ENCODE peak calls at places on chromosomes 1 and 21, in four cellular contexts. F is upper lobe of right lung, U is neural progenitor cell, A is GM12878. Q is an unnamed sample.

GRCh38 chr1:20280399-20280798 is 10.3 kb upstream of the VWA5B1 start:
- DNase-seq in F (no peak), U (no peak), A (no peak), Q (no peak)

GRCh38 chr1:40711465-40712404 is 20.2 kb downstream of the NFYC start:
- DNase-seq in F (no peak), U (no peak), A (no peak), Q (peak; percentile 60)

GRCh38 chr1:39127513-39127912 is 77.0 kb upstream of the MACF1 start:
- DNase-seq in F (no peak), U (peak; percentile 49), A (no peak), Q (peak; percentile 99)

GRCh38 chr1:154306151-154306550 is 14.7 kb upstream of the AQP10 start:
- DNase-seq in F (no peak), U (no peak), A (no peak), Q (no peak)

GRCh38 chr1:40258445-40258769 is 371 bp downstream of the ZMPSTE24 start:
- DNase-seq in F (no peak), U (peak; percentile 52), A (no peak), Q (peak; percentile 36)

GRCh38 chr1:174217787-174218574 is 58.7 kb downstream of the RABGAP1L start:
- DNase-seq in F (no peak), U (peak; percentile 46), A (no peak), Q (peak; percentile 62)

GRCh38 chr1:209364716-209365115 is 218.8 kb upstream of the CAMK1G start:
- DNase-seq in F (no peak), U (no peak), A (no peak), Q (no peak)

GRCh38 chr1:18957532-18958295 is 1.2 kb upstream of the IFFO2 start:
- DNase-seq in F (no peak), U (no peak), A (no peak), Q (no peak)

GRCh38 chr1:241518447-241519307 is 878 bp downstream of the FH start:
- DNase-seq in F (peak; percentile 74), U (no peak), A (no peak), Q (peak; percentile 23)

GRCh38 chr1:231376875-231377549 is 38.9 kb downstream of the SPRTN start:
- DNase-seq in F (no peak), U (no peak), A (no peak), Q (no peak)

GRCh38 chr1:186057086-186057485 is 318.0 kb downstream of the TPR start:
- DNase-seq in F (no peak), U (no peak), A (no peak), Q (no peak)

GRCh38 chr1:220788146-220788545 is 1.4 kb downstream of the MTARC1 start:
- DNase-seq in F (no peak), U (no peak), A (no peak), Q (no peak)

GRCh38 chr1:85027242-85027983 is 20.9 kb downstream of the MCOLN3 start:
- DNase-seq in F (no peak), U (peak; percentile 26), A (no peak), Q (peak; percentile 50)

GRCh38 chr1:29258189-29258973 is 22.1 kb downstream of the PTPRU start:
- DNase-seq in F (no peak), U (no peak), A (no peak), Q (no peak)

GRCh38 chr1:18561967-18562366 is 68.7 kb upstream of the PAX7 start:
- DNase-seq in F (no peak), U (no peak), A (no peak), Q (no peak)

GRCh38 chr1:1602941-1603506 is 3.1 kb upstream of the FNDC10 start:
- DNase-seq in F (peak; percentile 61), U (no peak), A (no peak), Q (no peak)

GRCh38 chr21:26041441-26042180 is 129.0 kb downstream of the APP start:
- DNase-seq in F (no peak), U (no peak), A (no peak), Q (peak; percentile 35)

GRCh38 chr1:22508329-22508728 is 55.0 kb upstream of the EPHA8 start:
- DNase-seq in F (no peak), U (no peak), A (no peak), Q (no peak)

GRCh38 chr1:111742938-111743549 is 3.8 kb upstream of the INKA2 start:
- DNase-seq in F (no peak), U (no peak), A (no peak), Q (peak; percentile 24)

GRCh38 chr1:193054169-193054675 is 4.9 kb downstream of the UCHL5 start:
- DNase-seq in F (no peak), U (no peak), A (no peak), Q (no peak)

GRCh38 chr21:31201144-31201543 is 142.9 kb downstream of the TIAM1 start:
- DNase-seq in F (no peak), U (no peak), A (no peak), Q (peak; percentile 51)

GRCh38 chr1:26405281-26405915 is 5.2 kb upstream of the LIN28A start:
- DNase-seq in F (no peak), U (no peak), A (no peak), Q (peak; percentile 65)

GRCh38 chr1:12113433-12114339 is 50.6 kb downstream of the TNFRSF8 start:
- DNase-seq in F (no peak), U (no peak), A (no peak), Q (peak; percentile 71)

GRCh38 chr21:46000182-46000730 is 18.7 kb downstream of the COL6A1 start:
- DNase-seq in F (no peak), U (no peak), A (no peak), Q (no peak)

GRCh38 chr1:57112148-57112547 is 146.3 kb upstream of the C8B start:
- DNase-seq in F (no peak), U (peak; percentile 59), A (no peak), Q (no peak)

GRCh38 chr1:43293896-43294760 is 6.7 kb upstream of the TIE1 start:
- DNase-seq in F (no peak), U (peak; percentile 37), A (no peak), Q (peak; percentile 66)

GRCh38 chr21:44511938-44512275 is 28.1 kb downstream of the KRTAP10-1 start:
- DNase-seq in F (no peak), U (no peak), A (no peak), Q (no peak)

GRCh38 chr21:41845310-41846032 is 33.7 kb downstream of the PRDM15 start:
- DNase-seq in F (peak; percentile 54), U (no peak), A (no peak), Q (no peak)

GRCh38 chr1:54926955-54927354 is 40.0 kb upstream of the DHCR24 start:
- DNase-seq in F (no peak), U (no peak), A (no peak), Q (no peak)

GRCh38 chr1:2845874-2846273 is 44.4 kb upstream of the TTC34 start:
- DNase-seq in F (no peak), U (no peak), A (no peak), Q (no peak)

GRCh38 chr1:177045156-177045555 is 119.4 kb downstream of the ASTN1 start:
- DNase-seq in F (no peak), U (peak; percentile 57), A (no peak), Q (no peak)

GRCh38 chr1:210489491-210489890 is 160.8 kb downstream of the HHAT start:
- DNase-seq in F (no peak), U (no peak), A (no peak), Q (no peak)

GRCh38 chr1:7549693-7550161 is 221.4 kb upstream of the VAMP3 start:
- DNase-seq in F (peak; percentile 37), U (no peak), A (no peak), Q (peak; percentile 16)

GRCh38 chr1:226382030-226382429 is 25.9 kb downstream of the PARP1 start:
- DNase-seq in F (no peak), U (no peak), A (no peak), Q (no peak)

GRCh38 chr1:45171575-45171974 is 34.8 kb downstream of the ZSWIM5 start:
- DNase-seq in F (no peak), U (no peak), A (no peak), Q (no peak)

GRCh38 chr1:44811714-44812151 is 3.4 kb downstream of the BTBD19 start:
- DNase-seq in F (peak; percentile 50), U (no peak), A (no peak), Q (peak; percentile 59)

GRCh38 chr1:36872126-36872754 is 162.1 kb downstream of the GRIK3 start:
- DNase-seq in F (no peak), U (no peak), A (no peak), Q (no peak)

GRCh38 chr1:160534823-160535605 is 12.0 kb upstream of the SLAMF6 start:
- DNase-seq in F (no peak), U (no peak), A (no peak), Q (no peak)
- TF ChIP-seq CTCF in F (no peak), U (peak; percentile 19), A (no peak), Q (no peak)

GRCh38 chr1:106217765-106218164 is 838.7 kb upstream of the PRMT6 start:
- DNase-seq in F (no peak), U (no peak), A (no peak), Q (no peak)
- TF ChIP-seq CTCF in F (no peak), U (peak; percentile 51), A (no peak), Q (peak; percentile 15)

GRCh38 chr1:227789042-227789880 is 26.2 kb upstream of the PRSS38 start:
- DNase-seq in F (peak; percentile 59), U (peak; percentile 52), A (no peak), Q (no peak)
- TF ChIP-seq CTCF in F (no peak), U (no peak), A (no peak), Q (peak; percentile 6)

GRCh38 chr1:115793162-115793561 is 24.6 kb upstream of the CASQ2 start:
- DNase-seq in F (no peak), U (no peak), A (no peak), Q (no peak)
- TF ChIP-seq CTCF in F (no peak), U (no peak), A (no peak), Q (no peak)

GRCh38 chr1:202056644-202057334 is 46.4 kb downstream of the ELF3 start:
- DNase-seq in F (peak; percentile 84), U (no peak), A (no peak), Q (no peak)

GRCh38 chr1:202054094-202054493 is 43.7 kb downstream of the ELF3 start:
- DNase-seq in F (no peak), U (no peak), A (no peak), Q (no peak)

GRCh38 chr1:202063093-202063492 is 52.7 kb downstream of the ELF3 start:
- DNase-seq in F (no peak), U (peak; percentile 62), A (no peak), Q (no peak)

GRCh38 chr1:202061055-202061454 is 50.7 kb downstream of the ELF3 start:
- DNase-seq in F (no peak), U (no peak), A (no peak), Q (no peak)

GRCh38 chr1:202058001-202058908 is 47.9 kb downstream of the ELF3 start:
- DNase-seq in F (no peak), U (no peak), A (no peak), Q (no peak)
- TF ChIP-seq CTCF in F (no peak), U (no peak), A (no peak), Q (no peak)